ENCODE peak calls at places on chromosomes 7 and 10, in eight cellular contexts. One of them, this sample, is unnamed.

GRCh38 chr10:11448545-11449244 is 162.8 kb downstream of the USP6NL start:
- DNase-seq in endothelial cell of umbilical vein: no peak
- DNase-seq in HCT116: no peak
- DNase-seq in A549: no peak
- DNase-seq in HepG2: no peak
- DNase-seq in K562: no peak
- DNase-seq in GM12878: peak
- DNase-seq in H1: no peak
- DNase-seq in this sample: no peak

GRCh38 chr10:84511106-84511505 is 182.7 kb downstream of the CCSER2 start:
- DNase-seq in endothelial cell of umbilical vein: peak
- DNase-seq in HCT116: no peak
- DNase-seq in A549: no peak
- DNase-seq in HepG2: no peak
- DNase-seq in K562: no peak
- DNase-seq in GM12878: no peak
- DNase-seq in H1: no peak
- DNase-seq in this sample: no peak

GRCh38 chr7:6407434-6407833 is 40.3 kb downstream of the DAGLB start:
- DNase-seq in endothelial cell of umbilical vein: no peak
- DNase-seq in HCT116: no peak
- DNase-seq in A549: no peak
- DNase-seq in HepG2: no peak
- DNase-seq in K562: no peak
- DNase-seq in GM12878: no peak
- DNase-seq in H1: no peak
- DNase-seq in this sample: no peak

GRCh38 chr10:5876181-5876768 is 13.4 kb downstream of the ANKRD16 start:
- DNase-seq in endothelial cell of umbilical vein: no peak
- DNase-seq in HCT116: no peak
- DNase-seq in A549: no peak
- DNase-seq in HepG2: no peak
- DNase-seq in K562: no peak
- DNase-seq in GM12878: no peak
- DNase-seq in H1: no peak
- DNase-seq in this sample: no peak

GRCh38 chr10:101358706-101359300 is 4.8 kb downstream of the BTRC start:
- DNase-seq in endothelial cell of umbilical vein: no peak
- DNase-seq in HCT116: no peak
- DNase-seq in A549: no peak
- DNase-seq in HepG2: no peak
- DNase-seq in K562: no peak
- DNase-seq in GM12878: no peak
- DNase-seq in H1: no peak
- DNase-seq in this sample: no peak

GRCh38 chr7:55775051-55775420 is 87.5 kb downstream of the SEPTIN14 start:
- DNase-seq in endothelial cell of umbilical vein: no peak
- DNase-seq in HCT116: no peak
- DNase-seq in A549: no peak
- DNase-seq in HepG2: no peak
- DNase-seq in K562: peak
- DNase-seq in GM12878: no peak
- DNase-seq in H1: peak
- DNase-seq in this sample: no peak

GRCh38 chr7:27110163-27110976 is 7.9 kb upstream of the HOXA2 start:
- DNase-seq in endothelial cell of umbilical vein: peak
- DNase-seq in HCT116: no peak
- DNase-seq in A549: no peak
- DNase-seq in HepG2: no peak
- DNase-seq in K562: no peak
- DNase-seq in GM12878: no peak
- DNase-seq in H1: peak
- DNase-seq in this sample: no peak

GRCh38 chr10:97522937-97523336 is 24.2 kb downstream of the UBTD1 start:
- DNase-seq in endothelial cell of umbilical vein: no peak
- DNase-seq in HCT116: no peak
- DNase-seq in A549: no peak
- DNase-seq in HepG2: no peak
- DNase-seq in K562: no peak
- DNase-seq in GM12878: no peak
- DNase-seq in H1: no peak
- DNase-seq in this sample: no peak

GRCh38 chr7:16721541-16721940 is 32.0 kb upstream of the TSPAN13 start:
- DNase-seq in endothelial cell of umbilical vein: no peak
- DNase-seq in HCT116: no peak
- DNase-seq in A549: no peak
- DNase-seq in HepG2: no peak
- DNase-seq in K562: no peak
- DNase-seq in GM12878: no peak
- DNase-seq in H1: no peak
- DNase-seq in this sample: no peak

GRCh38 chr7:137838706-137839315 is 8.0 kb downstream of the DGKI start:
- DNase-seq in endothelial cell of umbilical vein: no peak
- DNase-seq in HCT116: no peak
- DNase-seq in A549: no peak
- DNase-seq in HepG2: no peak
- DNase-seq in K562: no peak
- DNase-seq in GM12878: no peak
- DNase-seq in H1: no peak
- DNase-seq in this sample: no peak

GRCh38 chr10:97760461-97761257 is 11.1 kb downstream of the SFRP5 start:
- DNase-seq in endothelial cell of umbilical vein: no peak
- DNase-seq in HCT116: no peak
- DNase-seq in A549: no peak
- DNase-seq in HepG2: no peak
- DNase-seq in K562: no peak
- DNase-seq in GM12878: no peak
- DNase-seq in H1: no peak
- DNase-seq in this sample: no peak

GRCh38 chr10:62441953-62442352 is 67.8 kb downstream of the ZNF365 start:
- DNase-seq in endothelial cell of umbilical vein: no peak
- DNase-seq in HCT116: no peak
- DNase-seq in A549: no peak
- DNase-seq in HepG2: no peak
- DNase-seq in K562: no peak
- DNase-seq in GM12878: no peak
- DNase-seq in H1: no peak
- DNase-seq in this sample: no peak

GRCh38 chr10:58743466-58744115 is 230.9 kb downstream of the BICC1 start:
- DNase-seq in endothelial cell of umbilical vein: no peak
- DNase-seq in HCT116: no peak
- DNase-seq in A549: no peak
- DNase-seq in HepG2: no peak
- DNase-seq in K562: no peak
- DNase-seq in GM12878: no peak
- DNase-seq in H1: no peak
- DNase-seq in this sample: no peak

GRCh38 chr7:91630581-91631370 is 249.7 kb downstream of the MTERF1 start:
- DNase-seq in endothelial cell of umbilical vein: no peak
- DNase-seq in HCT116: no peak
- DNase-seq in A549: no peak
- DNase-seq in HepG2: no peak
- DNase-seq in K562: no peak
- DNase-seq in GM12878: no peak
- DNase-seq in H1: no peak
- DNase-seq in this sample: no peak

GRCh38 chr7:36984051-36984492 is 259.8 kb upstream of the AOAH start:
- DNase-seq in endothelial cell of umbilical vein: no peak
- DNase-seq in HCT116: no peak
- DNase-seq in A549: no peak
- DNase-seq in HepG2: peak
- DNase-seq in K562: no peak
- DNase-seq in GM12878: no peak
- DNase-seq in H1: no peak
- DNase-seq in this sample: peak

GRCh38 chr10:107889101-107889500 is 724.6 kb upstream of the SORCS1 start:
- DNase-seq in endothelial cell of umbilical vein: no peak
- DNase-seq in HCT116: no peak
- DNase-seq in A549: no peak
- DNase-seq in HepG2: no peak
- DNase-seq in K562: no peak
- DNase-seq in GM12878: no peak
- DNase-seq in H1: no peak
- DNase-seq in this sample: no peak

GRCh38 chr7:36441344-36442022 is 51.8 kb downstream of the ANLN start:
- DNase-seq in endothelial cell of umbilical vein: no peak
- DNase-seq in HCT116: no peak
- DNase-seq in A549: no peak
- DNase-seq in HepG2: no peak
- DNase-seq in K562: no peak
- DNase-seq in GM12878: no peak
- DNase-seq in H1: no peak
- DNase-seq in this sample: no peak

DNA sequence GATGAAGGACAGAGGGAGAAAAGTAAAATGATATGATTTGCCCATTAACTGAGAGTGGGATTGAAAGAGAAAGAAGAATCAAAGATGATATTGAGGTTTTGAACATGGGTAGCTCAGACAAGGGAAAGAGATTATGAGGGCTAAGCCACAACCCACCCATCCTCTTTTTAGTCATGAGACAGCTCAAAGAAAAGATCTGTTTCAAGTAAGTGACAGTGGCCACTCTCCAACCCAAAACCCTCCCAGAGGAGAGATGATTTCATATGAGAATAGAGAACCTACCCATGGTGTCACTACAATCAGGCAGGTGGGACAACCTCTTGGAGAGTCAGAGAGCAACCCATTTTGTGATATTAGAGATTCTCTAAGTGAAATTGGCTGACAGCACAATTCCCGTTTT is 32.2 kb downstream of the PLXNA4 start:
- DNase-seq in endothelial cell of umbilical vein: no peak
- DNase-seq in HCT116: no peak
- DNase-seq in A549: no peak
- DNase-seq in HepG2: no peak
- DNase-seq in K562: no peak
- DNase-seq in GM12878: no peak
- DNase-seq in H1: no peak
- DNase-seq in this sample: no peak
- TF ChIP-seq CTCF in endothelial cell of umbilical vein: no peak
- TF ChIP-seq CTCF in HCT116: no peak
- TF ChIP-seq CTCF in A549: no peak
- TF ChIP-seq CTCF in HepG2: no peak
- TF ChIP-seq CTCF in K562: no peak
- TF ChIP-seq CTCF in GM12878: no peak
- TF ChIP-seq CTCF in H1: no peak
- TF ChIP-seq CTCF in this sample: no peak

GRCh38 chr7:25659841-25660240 is 431.6 kb upstream of the NPVF start:
- DNase-seq in endothelial cell of umbilical vein: no peak
- DNase-seq in HCT116: no peak
- DNase-seq in A549: no peak
- DNase-seq in HepG2: no peak
- DNase-seq in K562: no peak
- DNase-seq in GM12878: no peak
- DNase-seq in H1: no peak
- DNase-seq in this sample: no peak

GRCh38 chr7:25653412-25653811 is 425.1 kb upstream of the NPVF start:
- DNase-seq in endothelial cell of umbilical vein: no peak
- DNase-seq in HCT116: no peak
- DNase-seq in A549: no peak
- DNase-seq in HepG2: no peak
- DNase-seq in K562: no peak
- DNase-seq in GM12878: no peak
- DNase-seq in H1: no peak
- DNase-seq in this sample: no peak

GRCh38 chr7:25656071-25656470 is 427.8 kb upstream of the NPVF start:
- DNase-seq in endothelial cell of umbilical vein: no peak
- DNase-seq in HCT116: no peak
- DNase-seq in A549: no peak
- DNase-seq in HepG2: no peak
- DNase-seq in K562: no peak
- DNase-seq in GM12878: no peak
- DNase-seq in H1: no peak
- DNase-seq in this sample: no peak

GRCh38 chr7:25658375-25658774 is 430.1 kb upstream of the NPVF start:
- DNase-seq in endothelial cell of umbilical vein: no peak
- DNase-seq in HCT116: no peak
- DNase-seq in A549: no peak
- DNase-seq in HepG2: no peak
- DNase-seq in K562: no peak
- DNase-seq in GM12878: no peak
- DNase-seq in H1: no peak
- DNase-seq in this sample: no peak

DNA sequence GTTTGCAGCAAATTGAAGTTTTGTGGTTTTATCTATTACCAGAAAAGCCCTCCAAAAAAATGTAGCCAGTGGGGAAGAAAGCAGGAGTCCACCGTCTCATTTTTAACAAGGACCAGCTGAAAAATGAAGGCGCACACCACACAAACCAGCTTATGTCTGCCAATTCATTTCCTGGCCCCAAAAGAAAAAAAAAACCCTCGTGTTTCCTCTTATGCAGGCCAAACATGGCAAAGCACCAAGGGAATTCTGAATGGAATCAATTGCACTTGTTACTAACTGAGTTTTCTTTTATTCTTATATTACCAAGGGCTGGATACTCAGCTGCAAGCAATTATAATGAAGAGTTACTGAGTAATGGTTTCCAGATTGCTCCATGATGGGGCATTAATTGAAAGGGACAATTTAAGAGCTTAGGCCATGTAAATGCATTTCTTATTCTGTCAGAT is 428.3 kb upstream of the NPVF start:
- DNase-seq in endothelial cell of umbilical vein: peak
- DNase-seq in HCT116: no peak
- DNase-seq in A549: no peak
- DNase-seq in HepG2: no peak
- DNase-seq in K562: no peak
- DNase-seq in GM12878: no peak
- DNase-seq in H1: no peak
- DNase-seq in this sample: no peak
- TF ChIP-seq POLR2A in endothelial cell of umbilical vein: no peak
- TF ChIP-seq POLR2A in HCT116: no peak
- TF ChIP-seq POLR2A in A549: no peak
- TF ChIP-seq POLR2A in HepG2: no peak
- TF ChIP-seq POLR2A in K562: no peak
- TF ChIP-seq POLR2A in GM12878: no peak
- TF ChIP-seq POLR2A in H1: no peak
- TF ChIP-seq POLR2A in this sample: no peak

DNA sequence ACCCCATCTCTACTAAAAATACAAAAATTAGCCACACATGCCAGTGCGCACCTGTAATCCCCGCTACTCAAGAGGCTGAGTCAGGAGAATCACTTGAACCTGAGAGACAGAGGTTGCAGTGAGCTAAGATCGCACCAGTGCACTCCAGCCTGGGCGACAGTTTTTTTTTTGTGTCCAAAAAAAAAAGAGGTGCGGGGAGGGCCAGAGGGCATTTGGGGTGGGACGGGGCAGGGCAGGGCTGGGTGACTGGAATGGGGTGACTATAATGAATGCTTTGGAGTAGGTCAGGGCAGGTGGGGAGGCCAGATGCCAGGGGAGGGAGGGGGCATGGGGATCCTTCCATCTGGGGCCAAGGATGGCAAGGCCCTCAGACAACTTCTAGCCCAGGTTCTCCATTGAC is 23.5 kb downstream of the GTF2IRD1 start:
- DNase-seq in endothelial cell of umbilical vein: no peak
- DNase-seq in HCT116: no peak
- DNase-seq in A549: no peak
- DNase-seq in HepG2: no peak
- DNase-seq in K562: no peak
- DNase-seq in GM12878: no peak
- DNase-seq in H1: no peak
- DNase-seq in this sample: no peak
- TF ChIP-seq MAX in endothelial cell of umbilical vein: no peak
- TF ChIP-seq MAX in HCT116: no peak
- TF ChIP-seq MAX in A549: no peak
- TF ChIP-seq MAX in HepG2: no peak
- TF ChIP-seq MAX in K562: no peak
- TF ChIP-seq MAX in GM12878: no peak
- TF ChIP-seq MAX in H1: no peak
- TF ChIP-seq MAX in this sample: no peak

GRCh38 chr10:75229961-75230360 is 5.8 kb downstream of the COMTD1 start:
- DNase-seq in endothelial cell of umbilical vein: peak
- DNase-seq in HCT116: no peak
- DNase-seq in A549: no peak
- DNase-seq in HepG2: no peak
- DNase-seq in K562: no peak
- DNase-seq in GM12878: no peak
- DNase-seq in H1: no peak
- DNase-seq in this sample: no peak
- TF ChIP-seq CTCF in endothelial cell of umbilical vein: no peak
- TF ChIP-seq CTCF in HCT116: no peak
- TF ChIP-seq CTCF in A549: no peak
- TF ChIP-seq CTCF in HepG2: no peak
- TF ChIP-seq CTCF in K562: no peak
- TF ChIP-seq CTCF in GM12878: no peak
- TF ChIP-seq CTCF in H1: no peak
- TF ChIP-seq CTCF in this sample: no peak

This sample was measured in NB4.